ENCODE peak calls at places on chromosome 1, in five cellular contexts. P is ovary, L is left ventricle myocardium inferior, D is fibroblast of lung, Y is neural progenitor cell. F is an unnamed sample.
A peak's percentile ranks its signal among the peaks of the same experiment; 100 is the strongest.

GRCh38 chr1:91761303-91761721 is 124.6 kb downstream of the TGFBR3 start:
- DNase-seq in L (no peak), Y (peak; percentile 79), P (no peak), D (no peak), F (no peak)

GRCh38 chr1:32891630-32892029 is 5.3 kb downstream of the HPCA start:
- DNase-seq in L (no peak), Y (no peak), D (no peak), P (no peak), F (no peak)

GRCh38 chr1:29520571-29521437 is 284.5 kb downstream of the PTPRU start:
- DNase-seq in Y (no peak), D (no peak), P (no peak), L (no peak), F (no peak)

GRCh38 chr1:20994176-20994575 is 182.5 kb downstream of the EIF4G3 start:
- DNase-seq in D (no peak), L (no peak), P (no peak), Y (no peak), F (no peak)

GRCh38 chr1:230243583-230244377 is 176.7 kb downstream of the GALNT2 start:
- DNase-seq in Y (no peak), D (peak; percentile 55), L (no peak), P (no peak), F (peak; percentile 52)

GRCh38 chr1:205249651-205250050 is 21.9 kb downstream of the TMCC2 start:
- DNase-seq in L (no peak), Y (no peak), P (no peak), D (no peak), F (no peak)

GRCh38 chr1:232471250-232471649 is 158.7 kb downstream of the SIPA1L2 start:
- DNase-seq in P (no peak), D (no peak), L (no peak), Y (no peak), F (no peak)

GRCh38 chr1:205774277-205775014 is 836 bp downstream of the RAB29 start:
- DNase-seq in D (peak; percentile 9), P (no peak), L (no peak), Y (peak; percentile 42), F (no peak)

GRCh38 chr1:234604726-234605492 is 5.1 kb downstream of the IRF2BP2 start:
- DNase-seq in L (no peak), D (peak; percentile 80), Y (no peak), P (no peak), F (no peak)

GRCh38 chr1:9735800-9736199 is 84.3 kb downstream of the PIK3CD start:
- DNase-seq in D (no peak), L (no peak), P (no peak), Y (no peak), F (no peak)

DNA sequence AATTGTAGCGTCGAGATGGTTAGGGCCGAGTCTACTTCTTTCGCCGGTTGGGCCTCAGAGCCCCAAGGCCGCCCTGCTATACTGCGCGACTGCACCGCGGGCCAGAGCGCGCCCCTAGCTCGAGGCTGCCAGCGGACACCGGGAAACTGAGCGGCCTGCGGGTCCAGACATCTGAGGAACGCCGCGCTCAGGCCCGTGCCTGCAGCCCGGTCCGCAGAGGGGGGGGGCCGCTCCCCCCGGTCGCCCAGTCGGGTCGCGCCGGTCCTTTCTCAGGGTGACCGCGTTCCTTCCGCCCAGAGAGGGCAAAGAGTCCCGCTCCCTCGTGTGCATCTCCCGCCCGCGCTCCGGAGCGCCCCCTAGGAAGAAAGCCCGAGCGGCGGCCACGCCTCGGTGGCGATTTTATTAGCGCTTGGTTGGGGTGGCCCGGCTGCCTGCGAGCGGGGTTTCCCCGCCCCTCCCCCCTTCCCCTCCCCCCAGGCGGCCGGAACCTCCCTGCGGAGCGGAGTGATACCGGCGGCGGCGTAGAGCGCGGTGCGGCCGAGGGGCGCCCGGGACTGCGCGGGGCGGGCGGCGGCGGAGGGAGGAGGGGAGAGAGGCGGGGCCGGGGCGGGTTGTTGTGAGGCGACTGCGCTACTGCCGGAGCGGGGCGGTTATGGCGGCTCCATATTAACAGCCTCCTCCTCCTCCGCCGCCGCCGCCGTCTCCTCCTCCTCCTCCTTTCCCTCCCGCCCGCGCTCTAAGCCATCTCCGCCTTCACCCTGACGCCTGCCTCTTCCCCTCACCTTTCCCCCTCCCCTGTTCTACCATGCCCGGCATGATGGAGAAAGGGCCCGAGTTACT is at the start of gene RCOR3:
- DNase-seq in D (peak; percentile 94), P (peak; percentile 95), L (peak; percentile 97), Y (peak; percentile 96), F (peak; percentile 79)
- H3K27ac ChIP-seq in D (peak within 1 kb of the TSS; percentile 93), P (peak within 1 kb of the TSS; percentile 98), L (peak within 1 kb of the TSS; percentile 99), Y (peak within 1 kb of the TSS; percentile 99), F (peak within 1 kb of the TSS; percentile 90)

GRCh38 chr1:158003409-158003805 is 10.0 kb downstream of the KIRREL1 start:
- DNase-seq in D (no peak), Y (no peak), L (no peak), P (no peak), F (no peak)
- H3K27ac ChIP-seq in D (peak overlapping the region; percentile 81), Y (peak overlapping the region; percentile 97), L (peak overlapping the region; percentile 89), P (peak overlapping the region; percentile 58), F (peak overlapping the region; percentile 54)

GRCh38 chr1:243730499-243731150 is 119.4 kb downstream of the AKT3 start:
- DNase-seq in D (no peak), Y (no peak), L (no peak), P (no peak), F (no peak)

GRCh38 chr1:243731974-243732373 is 118.1 kb downstream of the AKT3 start:
- DNase-seq in P (no peak), Y (no peak), D (no peak), L (no peak), F (no peak)

GRCh38 chr1:243732627-243733026 is 117.4 kb downstream of the AKT3 start:
- DNase-seq in Y (peak; percentile 12), L (no peak), D (no peak), P (no peak), F (no peak)

GRCh38 chr1:243729956-243730355 is 120.1 kb downstream of the AKT3 start:
- DNase-seq in P (no peak), Y (no peak), D (no peak), L (no peak), F (no peak)

GRCh38 chr1:243731301-243731891 is 118.6 kb downstream of the AKT3 start:
- DNase-seq in Y (no peak), L (no peak), P (no peak), D (peak; percentile 78), F (peak; percentile 95)
- H3K27ac ChIP-seq in Y (no peak overlapping the region), L (peak overlapping the region; percentile 29), P (no peak overlapping the region), D (no peak overlapping the region), F (peak overlapping the region; percentile 66)

GRCh38 chr1:40861227-40862003 is 748 bp downstream of the CITED4 start:
- DNase-seq in L (peak; percentile 63), P (peak; percentile 68), D (peak; percentile 48), Y (peak; percentile 79), F (no peak)
- H3K27ac ChIP-seq in L (peak overlapping the region; percentile 96), P (peak overlapping the region; percentile 79), D (no peak overlapping the region), Y (no peak overlapping the region), F (no peak overlapping the region)

GRCh38 chr1:155537193-155537592 is 25.4 kb downstream of the ASH1L start:
- DNase-seq in D (no peak), P (no peak), Y (no peak), L (no peak), F (no peak)
- H3K27ac ChIP-seq in D (no peak overlapping the region), P (no peak overlapping the region), Y (no peak overlapping the region), L (peak overlapping the region; percentile 70), F (no peak overlapping the region)

GRCh38 chr1:226698659-226699058 is 40.4 kb downstream of the ITPKB start:
- DNase-seq in L (no peak), P (no peak), D (no peak), Y (no peak), F (no peak)

GRCh38 chr1:226696552-226696951 is 42.5 kb downstream of the ITPKB start:
- DNase-seq in Y (no peak), P (no peak), L (no peak), D (peak; percentile 30), F (no peak)

GRCh38 chr1:226699166-226699565 is 39.9 kb downstream of the ITPKB start:
- DNase-seq in D (no peak), Y (no peak), P (no peak), L (no peak), F (no peak)

GRCh38 chr1:226697151-226697575 is 41.9 kb downstream of the ITPKB start:
- DNase-seq in Y (no peak), L (no peak), P (no peak), D (peak; percentile 85), F (peak; percentile 53)

DNA sequence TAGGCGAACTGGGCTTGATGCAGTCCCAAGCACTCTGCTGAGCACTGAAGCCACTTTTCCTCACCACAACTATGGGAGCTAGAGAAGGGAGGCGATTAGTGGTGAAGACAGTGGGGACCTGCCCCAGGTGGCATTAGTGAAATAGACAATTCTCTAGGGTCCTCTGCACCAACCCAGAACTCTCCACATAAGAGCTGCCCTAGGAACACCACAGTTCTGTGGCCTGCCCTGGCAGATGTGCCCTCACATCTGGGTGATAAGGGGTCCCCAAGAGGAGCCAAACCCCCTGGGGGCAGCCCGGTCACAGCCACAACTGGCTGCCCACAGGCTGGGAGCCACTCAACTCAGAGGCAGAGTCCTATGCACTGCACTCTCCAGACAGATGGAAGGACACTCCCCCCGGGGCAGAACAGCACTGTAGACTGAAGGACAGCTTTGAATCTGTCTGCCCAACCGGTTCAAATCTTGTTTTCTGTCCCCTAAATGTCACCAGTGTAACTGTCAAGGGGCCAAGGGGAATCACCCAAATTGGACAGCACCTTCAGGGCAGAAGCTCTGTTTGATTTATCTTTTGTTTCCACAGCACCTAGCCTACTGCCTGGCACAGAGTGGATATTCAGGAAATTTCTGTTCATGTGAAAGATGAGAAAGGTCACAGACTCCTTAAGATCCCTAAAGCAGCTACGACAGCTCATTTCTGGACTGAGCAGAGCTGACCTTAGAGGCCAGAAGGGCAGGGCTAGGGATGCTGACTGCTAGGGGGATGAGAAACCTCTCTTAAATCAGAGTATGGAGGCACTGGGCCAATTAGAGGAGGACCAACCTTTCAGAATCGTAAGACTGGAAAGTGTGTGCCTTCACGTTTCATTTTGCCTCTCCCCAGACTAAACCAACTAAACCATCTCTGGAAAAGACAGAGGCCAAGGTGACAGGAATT is 41.2 kb downstream of the ITPKB start:
- DNase-seq in L (no peak), P (no peak), Y (no peak), D (no peak), F (no peak)
- H3K27ac ChIP-seq in L (peak overlapping the region; percentile 58), P (no peak overlapping the region), Y (no peak overlapping the region), D (peak overlapping the region; percentile 7), F (no peak overlapping the region)

GRCh38 chr1:227728892-227729143 is 6.3 kb downstream of the JMJD4 start:
- DNase-seq in Y (no peak), D (no peak), L (no peak), P (no peak), F (no peak)

GRCh38 chr1:227728059-227728891 is 6.8 kb downstream of the JMJD4 start:
- DNase-seq in P (peak; percentile 82), Y (peak; percentile 89), D (peak; percentile 31), L (peak; percentile 83), F (peak; percentile 25)

GRCh38 chr1:227729881-227730629 is 5.0 kb downstream of the JMJD4 start:
- DNase-seq in Y (peak; percentile 53), D (peak; percentile 65), P (peak; percentile 77), L (no peak), F (peak; percentile 65)

GRCh38 chr1:227730630-227731151 is 4.4 kb downstream of the JMJD4 start:
- DNase-seq in P (peak; percentile 62), Y (no peak), L (no peak), D (no peak), F (no peak)

GRCh38 chr1:227729144-227729880 is 5.8 kb downstream of the JMJD4 start:
- DNase-seq in P (peak; percentile 44), D (no peak), Y (no peak), L (no peak), F (no peak)
- H3K27ac ChIP-seq in P (peak overlapping the region; percentile 90), D (no peak overlapping the region), Y (no peak overlapping the region), L (peak overlapping the region; percentile 85), F (no peak overlapping the region)

GRCh38 chr1:98373055-98373454 is 288.5 kb upstream of the SNX7 start:
- DNase-seq in D (no peak), L (no peak), Y (no peak), P (no peak), F (no peak)
- H3K27ac ChIP-seq in D (no peak overlapping the region), L (no peak overlapping the region), Y (no peak overlapping the region), P (no peak overlapping the region), F (no peak overlapping the region)

GRCh38 chr1:197862671-197863070 is 39.8 kb upstream of the C1orf53 start:
- DNase-seq in D (no peak), L (no peak), Y (no peak), P (no peak), F (no peak)
- H3K27ac ChIP-seq in D (no peak overlapping the region), L (no peak overlapping the region), Y (no peak overlapping the region), P (no peak overlapping the region), F (no peak overlapping the region)

F was measured in brain microvascular endothelial cell.